ENCODE peak calls at places on chromosomes 7 and 10, in nine cellular contexts. N, O, W, R, I, U, V, D and Q are unnamed samples. For H3K4me1, the result is how much of the 10 kb centered on the place peaks cover.

GRCh38 chr10:124025638-124026336 is 67.6 kb downstream of the CHST15 start:
- DNase-seq in N (peak), O (no peak), W (peak), R (no peak), I (peak), U (no peak), V (no peak), D (no peak), Q (no peak)

GRCh38 chr10:112958275-112958995 is 8.4 kb downstream of the TCF7L2 start:
- DNase-seq in N (no peak), O (no peak), W (peak), R (no peak), I (no peak), U (no peak), V (peak), D (no peak), Q (no peak)

GRCh38 chr7:55360486-55360885 is 4.7 kb upstream of the LANCL2 start:
- DNase-seq in N (no peak), O (no peak), W (no peak), R (no peak), I (no peak), U (no peak), V (no peak), D (no peak), Q (no peak)

GRCh38 chr7:84729284-84729683 is 457.6 kb downstream of the SEMA3D start:
- DNase-seq in N (no peak), O (no peak), W (no peak), R (no peak), I (no peak), U (no peak), V (peak), D (no peak), Q (no peak)

GRCh38 chr10:77004917-77005564 is 632.6 kb downstream of the KCNMA1 start:
- DNase-seq in N (peak), O (no peak), W (peak), R (no peak), I (no peak), U (no peak), V (peak), D (no peak), Q (peak)

GRCh38 chr10:31413325-31413724 is 94.3 kb downstream of the ZEB1 start:
- DNase-seq in N (no peak), O (no peak), W (no peak), R (no peak), I (no peak), U (no peak), V (peak), D (no peak), Q (no peak)

GRCh38 chr10:102231357-102232318 is 5.5 kb downstream of the ELOVL3 start:
- DNase-seq in N (peak), O (no peak), W (peak), R (no peak), I (peak), U (peak), V (no peak), D (peak), Q (peak)

GRCh38 chr7:47336178-47337020 is 245.5 kb downstream of the TNS3 start:
- DNase-seq in N (peak), O (peak), W (no peak), R (peak), I (no peak), U (peak), V (peak), D (no peak), Q (peak)

GRCh38 chr7:100091411-100092181 is 2.8 kb downstream of the COPS6 start:
- DNase-seq in N (no peak), O (no peak), W (no peak), R (no peak), I (no peak), U (no peak), V (no peak), D (no peak), Q (no peak)

GRCh38 chr10:132129431-132129830 is 57.3 kb upstream of the DPYSL4 start:
- DNase-seq in N (no peak), O (no peak), W (no peak), R (no peak), I (peak), U (no peak), V (no peak), D (no peak), Q (no peak)

GRCh38 chr10:22779331-22780019 is 65.1 kb upstream of the PIP4K2A start:
- DNase-seq in N (no peak), O (no peak), W (no peak), R (no peak), I (no peak), U (no peak), V (no peak), D (no peak), Q (no peak)

GRCh38 chr7:128264477-128264876 is 23.4 kb downstream of the LEP start:
- DNase-seq in N (no peak), O (no peak), W (no peak), R (no peak), I (no peak), U (no peak), V (no peak), D (no peak), Q (no peak)

GRCh38 chr10:129959544-129960492 is 4.3 kb downstream of the EBF3 start:
- DNase-seq in N (no peak), O (no peak), W (no peak), R (no peak), I (no peak), U (peak), V (no peak), D (peak), Q (no peak)

GRCh38 chr7:31924228-31924627 is 146.0 kb downstream of the PDE1C start:
- DNase-seq in N (no peak), O (no peak), W (no peak), R (no peak), I (no peak), U (no peak), V (no peak), D (no peak), Q (no peak)

GRCh38 chr7:39428221-39428620 is 138.0 kb upstream of the YAE1 start:
- DNase-seq in N (no peak), O (no peak), W (peak), R (no peak), I (no peak), U (no peak), V (peak), D (no peak), Q (no peak)

GRCh38 chr7:149872419-149873073 is 1.2 kb upstream of the ATP6V0E2 start:
- DNase-seq in N (peak), O (peak), W (peak), R (peak), I (peak), U (peak), V (peak), D (peak), Q (peak)

GRCh38 chr7:2717293-2717904 is 29.4 kb downstream of the AMZ1 start:
- DNase-seq in N (no peak), O (no peak), W (no peak), R (no peak), I (no peak), U (no peak), V (no peak), D (peak), Q (no peak)

GRCh38 chr10:30036811-30037210 is 22.6 kb downstream of the JCAD start:
- DNase-seq in N (no peak), O (no peak), W (no peak), R (no peak), I (no peak), U (no peak), V (peak), D (no peak), Q (no peak)

GRCh38 chr7:124009321-124009720 is 23.5 kb downstream of the TMEM229A start:
- DNase-seq in N (no peak), O (no peak), W (no peak), R (no peak), I (no peak), U (no peak), V (no peak), D (no peak), Q (no peak)

GRCh38 chr10:34319197-34319846 is 495.8 kb downstream of the PARD3 start:
- DNase-seq in N (no peak), O (no peak), W (peak), R (no peak), I (no peak), U (no peak), V (peak), D (no peak), Q (peak)

GRCh38 chr10:60778978-60779668 is 845 bp downstream of the CDK1 start:
- DNase-seq in N (no peak), O (no peak), W (peak), R (no peak), I (no peak), U (no peak), V (no peak), D (no peak), Q (no peak)

GRCh38 chr7:44884553-44885393 is 557 bp downstream of the PURB start:
- DNase-seq in N (peak), O (peak), W (peak), R (no peak), I (peak), U (peak), V (peak), D (peak), Q (peak)

GRCh38 chr7:101175664-101176063 is 4.4 kb downstream of the NAT16 start:
- DNase-seq in N (no peak), O (no peak), W (no peak), R (no peak), I (no peak), U (no peak), V (no peak), D (no peak), Q (no peak)
- H3K4me1 ChIP-seq in N (under half), O (under half), W (under half), R (under half), I (under half), U (under half), V (under half), D (under half), Q (under half)

GRCh38 chr7:48875300-48875916 is 48.9 kb upstream of the CDC14C start:
- DNase-seq in N (peak), O (no peak), W (peak), R (no peak), I (peak), U (peak), V (peak), D (no peak), Q (peak)
- TF ChIP-seq CTCF in N (peak), O (no peak), W (peak), R (no peak), I (peak), U (no peak), V (peak), D (no peak), Q (peak)

GRCh38 chr7:87876040-87876758 is at the start of the genes DBF4 and SLC25A40:
- DNase-seq in N (peak), O (peak), W (peak), R (peak), I (peak), U (peak), V (peak), D (peak), Q (peak)
- H3K27ac ChIP-seq in N (peak), O (peak), W (peak), R (peak), I (peak), U (peak), V (peak), D (peak), Q (peak)

DNA sequence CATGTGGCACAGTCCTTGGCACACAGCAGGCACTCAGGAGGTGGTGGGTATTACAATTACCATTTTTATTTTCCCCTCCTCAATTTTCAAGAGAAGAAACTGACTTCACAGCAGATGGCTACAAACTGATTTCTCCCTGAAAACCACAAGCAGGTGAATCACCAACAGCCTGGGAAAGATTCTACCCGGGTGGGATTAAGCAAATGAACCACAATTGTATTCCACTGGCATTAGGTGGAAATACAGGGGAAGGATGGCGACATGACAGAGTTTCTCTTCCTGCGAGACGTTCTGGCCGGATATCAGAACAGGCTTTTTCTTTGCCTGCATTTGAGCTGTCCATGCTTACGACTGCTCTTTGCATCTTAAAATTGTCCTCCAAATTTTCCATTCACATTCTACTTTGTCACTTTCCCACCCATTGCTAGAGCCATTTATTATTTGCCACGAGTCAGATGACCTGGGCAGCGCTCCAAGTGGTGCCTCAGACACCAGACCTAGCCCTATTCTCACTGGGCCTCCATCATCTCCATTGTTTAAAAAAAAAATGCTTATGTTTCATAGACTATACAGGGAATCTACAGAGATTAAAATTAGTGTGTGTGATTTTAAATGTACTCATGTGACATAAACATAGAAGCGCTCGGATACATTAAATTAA is 4.6 kb downstream of the DENND11 start:
- DNase-seq in N (no peak), O (no peak), W (peak), R (no peak), I (no peak), U (no peak), V (peak), D (no peak), Q (no peak)
- H3K4me1 ChIP-seq in N (under half), O (under half), W (under half), R (under half), I (under half), U (under half), V (under half), D (under half), Q (under half)

DNA sequence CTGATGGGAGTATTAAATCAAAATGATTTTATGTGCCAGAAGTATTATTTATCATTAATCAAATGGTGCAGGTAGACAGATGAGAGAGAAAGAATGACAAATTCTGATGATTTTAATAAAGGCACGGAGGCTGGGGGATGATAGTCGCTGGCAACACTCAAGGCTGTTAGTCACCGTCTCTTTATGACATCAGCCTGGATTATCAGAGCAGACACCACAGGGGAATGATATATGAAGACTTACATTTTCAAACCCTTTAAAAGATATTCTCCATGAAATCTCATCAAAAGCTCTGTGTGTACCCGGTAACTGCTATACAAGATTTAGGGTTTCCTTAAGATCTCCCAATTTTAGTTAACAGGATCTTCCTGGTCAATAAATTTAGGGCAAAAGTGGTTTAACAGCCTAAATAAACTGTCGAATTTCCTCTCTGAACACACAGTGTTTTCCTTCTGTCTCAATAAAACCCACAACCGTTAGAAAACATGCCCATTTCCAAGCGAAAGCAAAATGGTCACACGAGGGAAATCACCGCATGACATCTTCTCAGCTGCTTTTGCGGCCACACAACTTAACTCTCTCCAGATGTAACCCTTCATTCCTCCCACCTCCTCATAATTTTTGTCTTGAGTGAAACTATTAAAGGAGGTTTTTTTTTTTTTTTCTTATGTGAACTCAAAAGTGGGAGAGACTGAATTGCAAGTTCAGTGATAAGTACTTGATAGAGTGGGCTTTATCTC is 133.2 kb upstream of the FAM171A1 start:
- DNase-seq in N (no peak), O (no peak), W (no peak), R (no peak), I (no peak), U (no peak), V (no peak), D (no peak), Q (no peak)
- TF ChIP-seq CTCF in N (no peak), O (no peak), W (no peak), R (no peak), I (no peak), U (no peak), V (no peak), D (no peak), Q (no peak)

GRCh38 chr7:24908757-24909156 is 71.2 kb downstream of the OSBPL3 start:
- DNase-seq in N (no peak), O (no peak), W (no peak), R (no peak), I (no peak), U (no peak), V (no peak), D (no peak), Q (no peak)
- H3K27ac ChIP-seq in N (no peak), O (no peak), W (no peak), R (no peak), I (no peak), U (no peak), V (no peak), D (no peak), Q (no peak)

GRCh38 chr7:66296555-66296954 is 91.4 kb downstream of the TPST1 start:
- DNase-seq in N (no peak), O (no peak), W (no peak), R (no peak), I (no peak), U (no peak), V (no peak), D (no peak), Q (no peak)
- H3K4me1 ChIP-seq in N (under half), O (under half), W (under half), R (under half), I (under half), U (under half), V (under half), D (under half), Q (under half)

DNA sequence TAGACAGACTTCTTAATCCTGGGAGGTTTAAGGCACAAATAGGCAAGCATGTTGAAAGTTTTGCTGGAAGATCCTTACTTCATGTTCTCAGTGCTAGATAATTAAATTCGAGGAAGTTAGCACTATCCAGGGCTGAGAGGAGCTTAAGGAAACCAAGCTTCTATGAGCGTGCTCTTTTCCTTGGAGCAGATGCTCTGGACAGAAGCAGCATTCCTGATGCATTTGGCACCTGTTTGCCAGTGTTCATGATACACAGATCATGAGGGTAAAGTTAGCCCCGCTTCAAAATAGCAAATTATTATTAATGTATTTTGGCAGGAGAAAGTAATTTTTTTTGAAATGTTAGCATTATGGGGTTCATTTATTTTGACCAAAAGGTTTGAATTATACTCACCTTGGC is 9.4 kb downstream of the HDAC9 start:
- DNase-seq in N (no peak), O (no peak), W (no peak), R (no peak), I (no peak), U (no peak), V (no peak), D (no peak), Q (no peak)
- TF ChIP-seq CTCF in N (no peak), O (no peak), W (no peak), R (no peak), I (no peak), U (no peak), V (no peak), D (no peak), Q (no peak)